ENCODE peak calls at places on chromosome 1, in nine cellular contexts. One of them, this sample, is unnamed.

GRCh38 chr1:202023033-202023433 is 12.6 kb downstream of the ELF3 start:
- DNase-seq in activated naive CD8-positive, alpha-beta T cell treated with anti-CD3 and anti-CD28 coated beads, Interleukin-2, amount 10 ng/mL, durations not matched to agents 7 days and 5 days: no peak
- DNase-seq in fibroblast of pulmonary artery: no peak
- DNase-seq in GM12892: no peak
- DNase-seq in left cardiac atrium: no peak
- DNase-seq in occipital lobe: no peak
- DNase-seq in fibroblast of the aortic adventitia: no peak
- DNase-seq in astrocyte of the hippocampus: no peak
- DNase-seq in COR-L47: peak
- DNase-seq in this sample: no peak

GRCh38 chr1:81998165-81998564 is 197.4 kb downstream of the ADGRL2 start:
- DNase-seq in activated naive CD8-positive, alpha-beta T cell treated with anti-CD3 and anti-CD28 coated beads, Interleukin-2, amount 10 ng/mL, durations not matched to agents 7 days and 5 days: no peak
- DNase-seq in fibroblast of pulmonary artery: peak
- DNase-seq in GM12892: no peak
- DNase-seq in left cardiac atrium: no peak
- DNase-seq in occipital lobe: no peak
- DNase-seq in fibroblast of the aortic adventitia: peak
- DNase-seq in astrocyte of the hippocampus: peak
- DNase-seq in COR-L47: no peak
- DNase-seq in this sample: no peak

GRCh38 chr1:182280521-182280920 is 111.1 kb downstream of the GLUL start:
- DNase-seq in activated naive CD8-positive, alpha-beta T cell treated with anti-CD3 and anti-CD28 coated beads, Interleukin-2, amount 10 ng/mL, durations not matched to agents 7 days and 5 days: no peak
- DNase-seq in fibroblast of pulmonary artery: no peak
- DNase-seq in GM12892: no peak
- DNase-seq in left cardiac atrium: no peak
- DNase-seq in occipital lobe: no peak
- DNase-seq in fibroblast of the aortic adventitia: no peak
- DNase-seq in astrocyte of the hippocampus: no peak
- DNase-seq in COR-L47: no peak
- DNase-seq in this sample: no peak

GRCh38 chr1:172429324-172430127 is 9.0 kb downstream of the C1orf105 start:
- DNase-seq in activated naive CD8-positive, alpha-beta T cell treated with anti-CD3 and anti-CD28 coated beads, Interleukin-2, amount 10 ng/mL, durations not matched to agents 7 days and 5 days: no peak
- DNase-seq in fibroblast of pulmonary artery: peak
- DNase-seq in GM12892: no peak
- DNase-seq in left cardiac atrium: no peak
- DNase-seq in occipital lobe: no peak
- DNase-seq in fibroblast of the aortic adventitia: peak
- DNase-seq in astrocyte of the hippocampus: peak
- DNase-seq in COR-L47: peak
- DNase-seq in this sample: no peak

GRCh38 chr1:226736908-226737818 is 1.9 kb downstream of the ITPKB start:
- DNase-seq in activated naive CD8-positive, alpha-beta T cell treated with anti-CD3 and anti-CD28 coated beads, Interleukin-2, amount 10 ng/mL, durations not matched to agents 7 days and 5 days: peak
- DNase-seq in fibroblast of pulmonary artery: peak
- DNase-seq in GM12892: peak
- DNase-seq in left cardiac atrium: peak
- DNase-seq in occipital lobe: peak
- DNase-seq in fibroblast of the aortic adventitia: peak
- DNase-seq in astrocyte of the hippocampus: peak
- DNase-seq in COR-L47: peak
- DNase-seq in this sample: no peak

GRCh38 chr1:59178339-59178744 is 118.6 kb upstream of the FGGY start:
- DNase-seq in activated naive CD8-positive, alpha-beta T cell treated with anti-CD3 and anti-CD28 coated beads, Interleukin-2, amount 10 ng/mL, durations not matched to agents 7 days and 5 days: no peak
- DNase-seq in fibroblast of pulmonary artery: peak
- DNase-seq in GM12892: no peak
- DNase-seq in left cardiac atrium: peak
- DNase-seq in occipital lobe: no peak
- DNase-seq in fibroblast of the aortic adventitia: peak
- DNase-seq in astrocyte of the hippocampus: peak
- DNase-seq in COR-L47: no peak
- DNase-seq in this sample: peak

GRCh38 chr1:28160677-28161328 is 15.7 kb downstream of the PTAFR start:
- DNase-seq in activated naive CD8-positive, alpha-beta T cell treated with anti-CD3 and anti-CD28 coated beads, Interleukin-2, amount 10 ng/mL, durations not matched to agents 7 days and 5 days: no peak
- DNase-seq in fibroblast of pulmonary artery: peak
- DNase-seq in GM12892: no peak
- DNase-seq in left cardiac atrium: no peak
- DNase-seq in occipital lobe: no peak
- DNase-seq in fibroblast of the aortic adventitia: peak
- DNase-seq in astrocyte of the hippocampus: peak
- DNase-seq in COR-L47: no peak
- DNase-seq in this sample: no peak

GRCh38 chr1:22709891-22710687 is 550 bp upstream of the EPHB2 start:
- DNase-seq in activated naive CD8-positive, alpha-beta T cell treated with anti-CD3 and anti-CD28 coated beads, Interleukin-2, amount 10 ng/mL, durations not matched to agents 7 days and 5 days: peak
- DNase-seq in fibroblast of pulmonary artery: peak
- DNase-seq in GM12892: peak
- DNase-seq in left cardiac atrium: peak
- DNase-seq in occipital lobe: peak
- DNase-seq in fibroblast of the aortic adventitia: peak
- DNase-seq in astrocyte of the hippocampus: peak
- DNase-seq in COR-L47: peak
- DNase-seq in this sample: no peak

GRCh38 chr1:26608895-26609294 is 79.3 kb downstream of the RPS6KA1 start:
- DNase-seq in activated naive CD8-positive, alpha-beta T cell treated with anti-CD3 and anti-CD28 coated beads, Interleukin-2, amount 10 ng/mL, durations not matched to agents 7 days and 5 days: no peak
- DNase-seq in fibroblast of pulmonary artery: peak
- DNase-seq in GM12892: no peak
- DNase-seq in left cardiac atrium: no peak
- DNase-seq in occipital lobe: no peak
- DNase-seq in fibroblast of the aortic adventitia: peak
- DNase-seq in astrocyte of the hippocampus: no peak
- DNase-seq in COR-L47: no peak
- DNase-seq in this sample: no peak

GRCh38 chr1:17200756-17201155 is 4.2 kb upstream of the PADI1 start:
- DNase-seq in activated naive CD8-positive, alpha-beta T cell treated with anti-CD3 and anti-CD28 coated beads, Interleukin-2, amount 10 ng/mL, durations not matched to agents 7 days and 5 days: no peak
- DNase-seq in fibroblast of pulmonary artery: no peak
- DNase-seq in GM12892: no peak
- DNase-seq in left cardiac atrium: no peak
- DNase-seq in occipital lobe: no peak
- DNase-seq in fibroblast of the aortic adventitia: peak
- DNase-seq in astrocyte of the hippocampus: no peak
- DNase-seq in COR-L47: no peak
- DNase-seq in this sample: no peak

GRCh38 chr1:4172659-4173599 is 272.9 kb upstream of the C1orf174 start:
- DNase-seq in activated naive CD8-positive, alpha-beta T cell treated with anti-CD3 and anti-CD28 coated beads, Interleukin-2, amount 10 ng/mL, durations not matched to agents 7 days and 5 days: peak
- DNase-seq in fibroblast of pulmonary artery: no peak
- DNase-seq in GM12892: no peak
- DNase-seq in left cardiac atrium: no peak
- DNase-seq in occipital lobe: no peak
- DNase-seq in fibroblast of the aortic adventitia: no peak
- DNase-seq in astrocyte of the hippocampus: no peak
- DNase-seq in COR-L47: no peak
- DNase-seq in this sample: peak

GRCh38 chr1:231605389-231606100 is 21.0 kb upstream of the DISC1 start:
- DNase-seq in activated naive CD8-positive, alpha-beta T cell treated with anti-CD3 and anti-CD28 coated beads, Interleukin-2, amount 10 ng/mL, durations not matched to agents 7 days and 5 days: no peak
- DNase-seq in fibroblast of pulmonary artery: no peak
- DNase-seq in GM12892: no peak
- DNase-seq in left cardiac atrium: no peak
- DNase-seq in occipital lobe: no peak
- DNase-seq in fibroblast of the aortic adventitia: peak
- DNase-seq in astrocyte of the hippocampus: no peak
- DNase-seq in COR-L47: no peak
- DNase-seq in this sample: no peak

GRCh38 chr1:77238463-77238862 is 19.2 kb upstream of the PIGK start:
- DNase-seq in activated naive CD8-positive, alpha-beta T cell treated with anti-CD3 and anti-CD28 coated beads, Interleukin-2, amount 10 ng/mL, durations not matched to agents 7 days and 5 days: no peak
- DNase-seq in fibroblast of pulmonary artery: no peak
- DNase-seq in GM12892: no peak
- DNase-seq in left cardiac atrium: no peak
- DNase-seq in occipital lobe: no peak
- DNase-seq in fibroblast of the aortic adventitia: no peak
- DNase-seq in astrocyte of the hippocampus: no peak
- DNase-seq in COR-L47: no peak
- DNase-seq in this sample: no peak

GRCh38 chr1:92310185-92310597 is 11.3 kb downstream of the RPAP2 start:
- DNase-seq in activated naive CD8-positive, alpha-beta T cell treated with anti-CD3 and anti-CD28 coated beads, Interleukin-2, amount 10 ng/mL, durations not matched to agents 7 days and 5 days: no peak
- DNase-seq in fibroblast of pulmonary artery: peak
- DNase-seq in GM12892: no peak
- DNase-seq in left cardiac atrium: no peak
- DNase-seq in occipital lobe: no peak
- DNase-seq in fibroblast of the aortic adventitia: peak
- DNase-seq in astrocyte of the hippocampus: peak
- DNase-seq in COR-L47: peak
- DNase-seq in this sample: no peak

GRCh38 chr1:18328803-18329202 is 151.9 kb upstream of the KLHDC7A start:
- DNase-seq in activated naive CD8-positive, alpha-beta T cell treated with anti-CD3 and anti-CD28 coated beads, Interleukin-2, amount 10 ng/mL, durations not matched to agents 7 days and 5 days: no peak
- DNase-seq in fibroblast of pulmonary artery: no peak
- DNase-seq in GM12892: no peak
- DNase-seq in left cardiac atrium: no peak
- DNase-seq in occipital lobe: no peak
- DNase-seq in fibroblast of the aortic adventitia: no peak
- DNase-seq in astrocyte of the hippocampus: no peak
- DNase-seq in COR-L47: no peak
- DNase-seq in this sample: no peak

GRCh38 chr1:7644086-7644485 is 127.0 kb upstream of the VAMP3 start:
- DNase-seq in activated naive CD8-positive, alpha-beta T cell treated with anti-CD3 and anti-CD28 coated beads, Interleukin-2, amount 10 ng/mL, durations not matched to agents 7 days and 5 days: no peak
- DNase-seq in fibroblast of pulmonary artery: no peak
- DNase-seq in GM12892: no peak
- DNase-seq in left cardiac atrium: no peak
- DNase-seq in occipital lobe: no peak
- DNase-seq in fibroblast of the aortic adventitia: no peak
- DNase-seq in astrocyte of the hippocampus: no peak
- DNase-seq in COR-L47: no peak
- DNase-seq in this sample: no peak

GRCh38 chr1:211632117-211632807 is 43.2 kb downstream of the NEK2 start:
- DNase-seq in activated naive CD8-positive, alpha-beta T cell treated with anti-CD3 and anti-CD28 coated beads, Interleukin-2, amount 10 ng/mL, durations not matched to agents 7 days and 5 days: no peak
- DNase-seq in fibroblast of pulmonary artery: no peak
- DNase-seq in GM12892: no peak
- DNase-seq in left cardiac atrium: no peak
- DNase-seq in occipital lobe: no peak
- DNase-seq in fibroblast of the aortic adventitia: no peak
- DNase-seq in astrocyte of the hippocampus: peak
- DNase-seq in COR-L47: no peak
- DNase-seq in this sample: no peak

GRCh38 chr1:212752256-212752933 is 39.2 kb downstream of the NSL1 start:
- DNase-seq in activated naive CD8-positive, alpha-beta T cell treated with anti-CD3 and anti-CD28 coated beads, Interleukin-2, amount 10 ng/mL, durations not matched to agents 7 days and 5 days: no peak
- DNase-seq in fibroblast of pulmonary artery: peak
- DNase-seq in GM12892: no peak
- DNase-seq in left cardiac atrium: no peak
- DNase-seq in occipital lobe: no peak
- DNase-seq in fibroblast of the aortic adventitia: peak
- DNase-seq in astrocyte of the hippocampus: no peak
- DNase-seq in COR-L47: no peak
- DNase-seq in this sample: no peak

GRCh38 chr1:205587576-205587975 is 44.2 kb downstream of the ELK4 start:
- DNase-seq in activated naive CD8-positive, alpha-beta T cell treated with anti-CD3 and anti-CD28 coated beads, Interleukin-2, amount 10 ng/mL, durations not matched to agents 7 days and 5 days: peak
- DNase-seq in fibroblast of pulmonary artery: no peak
- DNase-seq in GM12892: no peak
- DNase-seq in left cardiac atrium: no peak
- DNase-seq in occipital lobe: no peak
- DNase-seq in fibroblast of the aortic adventitia: no peak
- DNase-seq in astrocyte of the hippocampus: no peak
- DNase-seq in COR-L47: no peak
- DNase-seq in this sample: no peak

GRCh38 chr1:233019921-233020320 is 69.5 kb downstream of the NTPCR start:
- DNase-seq in activated naive CD8-positive, alpha-beta T cell treated with anti-CD3 and anti-CD28 coated beads, Interleukin-2, amount 10 ng/mL, durations not matched to agents 7 days and 5 days: no peak
- DNase-seq in fibroblast of pulmonary artery: no peak
- DNase-seq in GM12892: no peak
- DNase-seq in left cardiac atrium: no peak
- DNase-seq in occipital lobe: no peak
- DNase-seq in fibroblast of the aortic adventitia: no peak
- DNase-seq in astrocyte of the hippocampus: peak
- DNase-seq in COR-L47: no peak
- DNase-seq in this sample: no peak

GRCh38 chr1:36304970-36305914 is 926 bp upstream of the SH3D21 start:
- DNase-seq in activated naive CD8-positive, alpha-beta T cell treated with anti-CD3 and anti-CD28 coated beads, Interleukin-2, amount 10 ng/mL, durations not matched to agents 7 days and 5 days: no peak
- DNase-seq in fibroblast of pulmonary artery: no peak
- DNase-seq in GM12892: no peak
- DNase-seq in left cardiac atrium: no peak
- DNase-seq in occipital lobe: no peak
- DNase-seq in fibroblast of the aortic adventitia: no peak
- DNase-seq in astrocyte of the hippocampus: no peak
- DNase-seq in COR-L47: no peak
- DNase-seq in this sample: no peak

GRCh38 chr1:150320667-150320978 is 710 bp upstream of the PRPF3 start:
- DNase-seq in activated naive CD8-positive, alpha-beta T cell treated with anti-CD3 and anti-CD28 coated beads, Interleukin-2, amount 10 ng/mL, durations not matched to agents 7 days and 5 days: no peak
- DNase-seq in fibroblast of pulmonary artery: no peak
- DNase-seq in GM12892: no peak
- DNase-seq in left cardiac atrium: no peak
- DNase-seq in occipital lobe: no peak
- DNase-seq in fibroblast of the aortic adventitia: no peak
- DNase-seq in astrocyte of the hippocampus: no peak
- DNase-seq in COR-L47: no peak
- DNase-seq in this sample: no peak

GRCh38 chr1:24149854-24150227 is 6.9 kb upstream of the IL22RA1 start:
- DNase-seq in activated naive CD8-positive, alpha-beta T cell treated with anti-CD3 and anti-CD28 coated beads, Interleukin-2, amount 10 ng/mL, durations not matched to agents 7 days and 5 days: no peak
- DNase-seq in fibroblast of pulmonary artery: peak
- DNase-seq in GM12892: no peak
- DNase-seq in left cardiac atrium: peak
- DNase-seq in occipital lobe: no peak
- DNase-seq in fibroblast of the aortic adventitia: peak
- DNase-seq in astrocyte of the hippocampus: peak
- DNase-seq in COR-L47: no peak
- DNase-seq in this sample: peak

GRCh38 chr1:31703431-31704260 is at the start of gene COL16A1:
- DNase-seq in activated naive CD8-positive, alpha-beta T cell treated with anti-CD3 and anti-CD28 coated beads, Interleukin-2, amount 10 ng/mL, durations not matched to agents 7 days and 5 days: no peak
- DNase-seq in fibroblast of pulmonary artery: peak
- DNase-seq in GM12892: no peak
- DNase-seq in left cardiac atrium: peak
- DNase-seq in occipital lobe: peak
- DNase-seq in fibroblast of the aortic adventitia: peak
- DNase-seq in astrocyte of the hippocampus: peak
- DNase-seq in COR-L47: peak
- DNase-seq in this sample: peak

GRCh38 chr1:43991476-43992231 is at the start of gene CCDC24:
- DNase-seq in activated naive CD8-positive, alpha-beta T cell treated with anti-CD3 and anti-CD28 coated beads, Interleukin-2, amount 10 ng/mL, durations not matched to agents 7 days and 5 days: peak
- DNase-seq in fibroblast of pulmonary artery: peak
- DNase-seq in GM12892: peak
- DNase-seq in left cardiac atrium: peak
- DNase-seq in occipital lobe: peak
- DNase-seq in fibroblast of the aortic adventitia: peak
- DNase-seq in astrocyte of the hippocampus: peak
- DNase-seq in COR-L47: peak
- DNase-seq in this sample: peak

GRCh38 chr1:202160377-202160940 is at the start of gene PTPN7:
- DNase-seq in activated naive CD8-positive, alpha-beta T cell treated with anti-CD3 and anti-CD28 coated beads, Interleukin-2, amount 10 ng/mL, durations not matched to agents 7 days and 5 days: peak
- DNase-seq in fibroblast of pulmonary artery: no peak
- DNase-seq in GM12892: peak
- DNase-seq in left cardiac atrium: no peak
- DNase-seq in occipital lobe: no peak
- DNase-seq in fibroblast of the aortic adventitia: no peak
- DNase-seq in astrocyte of the hippocampus: no peak
- DNase-seq in COR-L47: no peak
- DNase-seq in this sample: no peak